ENCODE peak calls at places on chromosome 3, in ten cellular contexts. H is left cardiac atrium; Y is Daoy; G is fibroblast of lung; A is putamen; D is occipital lobe; X is stimulated activated CD4-positive, alpha-beta T cell treated with anti-CD3 and anti-CD28 coated beads, Interleukin-4, amount 100 ng/mL, for 4 hours; P is anterior cingulate cortex; R is bronchial epithelial cell; Q is H9. T is an unnamed sample.

GRCh38 chr3:71258526-71258925 is 325.0 kb downstream of the FOXP1 start:
- DNase-seq in H (no peak), A (no peak), D (no peak), X (no peak), G (no peak), R (no peak), Y (no peak), Q (no peak), P (no peak), T (no peak)

GRCh38 chr3:195388380-195388779 is 54.4 kb downstream of the ACAP2 start:
- DNase-seq in H (no peak), R (no peak), Q (no peak), Y (no peak), P (no peak), G (no peak), D (no peak), A (no peak), X (no peak), T (no peak)

GRCh38 chr3:78632925-78633324 is 1134.9 kb downstream of the ROBO1 start:
- DNase-seq in H (no peak), P (no peak), Y (no peak), R (no peak), D (no peak), A (no peak), X (no peak), Q (no peak), G (no peak), T (no peak)

GRCh38 chr3:22734756-22735155 is 468.4 kb upstream of the UBE2E2 start:
- DNase-seq in Q (no peak), G (no peak), D (no peak), R (peak), P (no peak), A (no peak), Y (no peak), X (no peak), H (no peak), T (no peak)

GRCh38 chr3:131948806-131949205 is 86.0 kb downstream of the CPNE4 start:
- DNase-seq in H (no peak), D (no peak), Y (no peak), A (no peak), G (no peak), R (no peak), P (no peak), X (no peak), Q (no peak), T (no peak)

GRCh38 chr3:113660901-113661300 is 35.5 kb downstream of the USF3 start:
- DNase-seq in P (no peak), X (no peak), G (peak), R (no peak), A (no peak), H (no peak), Y (no peak), D (no peak), Q (no peak), T (no peak)

GRCh38 chr3:20054549-20054987 is 14.3 kb downstream of the KAT2B start:
- DNase-seq in X (peak), P (no peak), Q (no peak), G (peak), D (no peak), A (no peak), Y (peak), R (peak), H (peak), T (peak)

GRCh38 chr3:154023148-154023547 is 98.0 kb upstream of the ARHGEF26 start:
- DNase-seq in X (no peak), D (no peak), P (peak), Y (no peak), G (no peak), A (no peak), Q (no peak), R (peak), H (no peak), T (peak)

GRCh38 chr3:71584216-71585061 is 911 bp upstream of the FOXP1 start:
- DNase-seq in Y (peak), G (peak), Q (peak), A (peak), H (peak), X (peak), D (peak), P (peak), R (peak), T (peak)

GRCh38 chr3:124793054-124793740 is 62.9 kb downstream of the UMPS start:
- DNase-seq in P (no peak), Q (no peak), H (no peak), A (no peak), X (no peak), G (no peak), Y (peak), D (no peak), R (peak), T (no peak)

GRCh38 chr3:52848617-52849016 is 13.8 kb upstream of the MUSTN1 start:
- DNase-seq in Y (no peak), D (no peak), Q (no peak), H (no peak), X (no peak), G (peak), P (no peak), A (no peak), R (peak), T (no peak)

GRCh38 chr3:50610181-50610971 is 1.2 kb downstream of the CISH start:
- DNase-seq in Y (no peak), R (no peak), H (peak), D (no peak), P (no peak), G (no peak), X (peak), Q (no peak), A (no peak), T (no peak)

GRCh38 chr3:61080737-61081445 is 170.4 kb downstream of the FHIT start:
- DNase-seq in H (no peak), Q (no peak), D (no peak), P (no peak), R (peak), X (no peak), A (no peak), G (no peak), Y (no peak), T (peak)

GRCh38 chr3:98567646-98568280 is 25.6 kb downstream of the CPOX start:
- DNase-seq in Q (no peak), H (no peak), Y (no peak), D (no peak), G (no peak), P (no peak), R (no peak), A (no peak), X (no peak), T (no peak)

GRCh38 chr3:93843981-93844380 is 129.7 kb downstream of the PROS1 start:
- DNase-seq in R (peak), A (no peak), Q (no peak), G (peak), H (no peak), Y (peak), X (no peak), D (peak), P (no peak), T (peak)

GRCh38 chr3:56970401-56971002 is 90.0 kb upstream of the SPATA12 start:
- DNase-seq in G (peak), X (peak), Q (peak), R (no peak), H (no peak), P (no peak), Y (no peak), D (peak), A (no peak), T (peak)

GRCh38 chr3:148077318-148077923 is 620.3 kb upstream of the AGTR1 start:
- DNase-seq in Y (no peak), R (peak), X (no peak), D (no peak), Q (no peak), A (peak), P (no peak), G (peak), H (no peak), T (peak)

GRCh38 chr3:7713724-7714123 is 787.9 kb upstream of the LMCD1 start:
- DNase-seq in A (no peak), G (no peak), X (no peak), H (no peak), R (no peak), Q (no peak), P (no peak), Y (no peak), D (no peak), T (no peak)

GRCh38 chr3:37899711-37900306 is 38.1 kb downstream of the CTDSPL start:
- DNase-seq in G (no peak), X (no peak), A (no peak), H (no peak), Q (no peak), R (no peak), D (no peak), Y (no peak), P (no peak), T (no peak)

GRCh38 chr3:72187131-72187530 is 402.2 kb upstream of the PROK2 start:
- DNase-seq in G (no peak), Y (no peak), D (no peak), A (no peak), X (no peak), P (no peak), H (no peak), Q (no peak), R (no peak), T (no peak)

GRCh38 chr3:40780341-40780800 is 255.6 kb downstream of the ZNF621 start:
- DNase-seq in P (peak), X (no peak), Y (peak), R (no peak), D (peak), H (peak), G (no peak), Q (peak), A (peak), T (no peak)

GRCh38 chr3:15974647-15975046 is 176.9 kb upstream of the ANKRD28 start:
- DNase-seq in R (no peak), X (no peak), D (no peak), H (no peak), G (no peak), Q (peak), Y (peak), A (no peak), P (no peak), T (no peak)

GRCh38 chr3:66236281-66236680 is 15.5 kb downstream of the SLC25A26 start:
- DNase-seq in Y (peak), A (no peak), G (no peak), R (no peak), X (no peak), H (no peak), Q (no peak), P (no peak), D (no peak), T (no peak)

GRCh38 chr3:124078978-124079911 is 87.3 kb upstream of the ROPN1 start:
- DNase-seq in R (peak), X (no peak), G (peak), A (peak), H (no peak), D (no peak), Y (peak), P (no peak), Q (no peak), T (peak)

GRCh38 chr3:119305271-119305670 is 11.1 kb downstream of the ARHGAP31 start:
- DNase-seq in A (no peak), D (no peak), G (no peak), X (no peak), P (no peak), Q (no peak), Y (no peak), H (no peak), R (no peak), T (no peak)

GRCh38 chr3:34683851-34684250 is 885.4 kb downstream of the PDCD6IP start:
- DNase-seq in A (peak), R (peak), D (peak), Y (no peak), Q (peak), H (peak), X (no peak), P (peak), G (peak), T (peak)

GRCh38 chr3:147368561-147369151 is 37.7 kb downstream of the ZIC4 start:
- DNase-seq in D (no peak), Q (no peak), G (no peak), R (no peak), A (no peak), P (no peak), H (no peak), Y (no peak), X (no peak), T (no peak)

GRCh38 chr3:62874398-62875102 is 666 bp downstream of the CADPS start:
- DNase-seq in X (no peak), R (no peak), P (peak), D (no peak), Q (no peak), A (no peak), H (no peak), Y (peak), G (no peak), T (no peak)

GRCh38 chr3:75272708-75273107 is 391.4 kb upstream of the FRG2C start:
- DNase-seq in P (no peak), A (no peak), Y (peak), R (peak), Q (no peak), H (no peak), D (no peak), G (peak), X (no peak), T (peak)

GRCh38 chr3:196712514-196713413 is 587 bp downstream of the PIGX start:
- DNase-seq in A (no peak), H (peak), D (peak), R (peak), P (peak), Y (no peak), G (peak), Q (peak), X (peak), T (peak)

GRCh38 chr3:166257715-166258114 is 420.5 kb upstream of the BCHE start:
- DNase-seq in X (no peak), Y (no peak), D (no peak), A (no peak), R (no peak), H (no peak), Q (no peak), P (no peak), G (no peak), T (no peak)

GRCh38 chr3:122691195-122691594 is 10.6 kb downstream of the PARP14 start:
- DNase-seq in D (no peak), H (no peak), Q (no peak), G (peak), P (no peak), X (no peak), R (peak), A (no peak), Y (peak), T (peak)

GRCh38 chr3:111758642-111759041 is 100.4 kb upstream of the PHLDB2 start:
- DNase-seq in Q (no peak), A (no peak), X (no peak), P (no peak), Y (peak), G (peak), D (no peak), H (no peak), R (peak), T (no peak)

GRCh38 chr3:43255675-43256074 is 30.7 kb upstream of the SNRK start:
- DNase-seq in H (no peak), A (no peak), X (no peak), Y (no peak), D (no peak), R (no peak), P (no peak), G (no peak), Q (no peak), T (no peak)